ENCODE peak calls at places on chromosomes 12 and 14, in seven cellular contexts. One of them, this sample, is unnamed.

GRCh38 chr12:121111684-121112083 is 21.0 kb upstream of the P2RX7 start:
- DNase-seq in choroid plexus epithelial cell: no peak
- DNase-seq in HEK293T: no peak
- DNase-seq in NCI-H774: no peak
- DNase-seq in EH: no peak
- DNase-seq in stimulated activated CD8-positive, alpha-beta memory T cell treated with anti-CD3 and anti-CD28 coated beads, Interleukin-15, amount 100 ng/mL, for 24 hours: no peak
- DNase-seq in adipocyte: no peak
- DNase-seq in this sample: no peak

GRCh38 chr14:22651586-22651985 is 7.4 kb upstream of the OR6J1 start:
- DNase-seq in choroid plexus epithelial cell: no peak
- DNase-seq in HEK293T: no peak
- DNase-seq in NCI-H774: no peak
- DNase-seq in EH: no peak
- DNase-seq in stimulated activated CD8-positive, alpha-beta memory T cell treated with anti-CD3 and anti-CD28 coated beads, Interleukin-15, amount 100 ng/mL, for 24 hours: no peak
- DNase-seq in adipocyte: peak; percentile 70
- DNase-seq in this sample: no peak

GRCh38 chr14:88424573-88424972 is 39.1 kb downstream of the SPATA7 start:
- DNase-seq in choroid plexus epithelial cell: no peak
- DNase-seq in HEK293T: no peak
- DNase-seq in NCI-H774: no peak
- DNase-seq in EH: peak; percentile 67
- DNase-seq in stimulated activated CD8-positive, alpha-beta memory T cell treated with anti-CD3 and anti-CD28 coated beads, Interleukin-15, amount 100 ng/mL, for 24 hours: no peak
- DNase-seq in adipocyte: peak; percentile 57
- DNase-seq in this sample: no peak

GRCh38 chr14:72501439-72501838 is 392.5 kb downstream of the DPF3 start:
- DNase-seq in choroid plexus epithelial cell: no peak
- DNase-seq in HEK293T: no peak
- DNase-seq in NCI-H774: no peak
- DNase-seq in EH: no peak
- DNase-seq in stimulated activated CD8-positive, alpha-beta memory T cell treated with anti-CD3 and anti-CD28 coated beads, Interleukin-15, amount 100 ng/mL, for 24 hours: no peak
- DNase-seq in adipocyte: no peak
- DNase-seq in this sample: no peak

GRCh38 chr12:6961278-6961694 is 9.2 kb downstream of the PHB2 start:
- DNase-seq in choroid plexus epithelial cell: no peak
- DNase-seq in HEK293T: no peak
- DNase-seq in NCI-H774: no peak
- DNase-seq in EH: peak; percentile 69
- DNase-seq in stimulated activated CD8-positive, alpha-beta memory T cell treated with anti-CD3 and anti-CD28 coated beads, Interleukin-15, amount 100 ng/mL, for 24 hours: no peak
- DNase-seq in adipocyte: no peak
- DNase-seq in this sample: peak; percentile 50

GRCh38 chr14:55366271-55366670 is 45.4 kb downstream of the ATG14 start:
- DNase-seq in choroid plexus epithelial cell: peak; percentile 69
- DNase-seq in HEK293T: no peak
- DNase-seq in NCI-H774: no peak
- DNase-seq in EH: peak; percentile 78
- DNase-seq in stimulated activated CD8-positive, alpha-beta memory T cell treated with anti-CD3 and anti-CD28 coated beads, Interleukin-15, amount 100 ng/mL, for 24 hours: no peak
- DNase-seq in adipocyte: peak; percentile 57
- DNase-seq in this sample: peak; percentile 64

GRCh38 chr12:101490286-101490920 is 15.3 kb downstream of the SPIC start:
- DNase-seq in choroid plexus epithelial cell: peak; percentile 80
- DNase-seq in HEK293T: peak; percentile 64
- DNase-seq in NCI-H774: peak; percentile 42
- DNase-seq in EH: no peak
- DNase-seq in stimulated activated CD8-positive, alpha-beta memory T cell treated with anti-CD3 and anti-CD28 coated beads, Interleukin-15, amount 100 ng/mL, for 24 hours: no peak
- DNase-seq in adipocyte: no peak
- DNase-seq in this sample: peak; percentile 5

GRCh38 chr12:121038861-121039654 is at the start of gene OASL:
- DNase-seq in choroid plexus epithelial cell: peak; percentile 56
- DNase-seq in HEK293T: no peak
- DNase-seq in NCI-H774: no peak
- DNase-seq in EH: peak; percentile 40
- DNase-seq in stimulated activated CD8-positive, alpha-beta memory T cell treated with anti-CD3 and anti-CD28 coated beads, Interleukin-15, amount 100 ng/mL, for 24 hours: no peak
- DNase-seq in adipocyte: no peak
- DNase-seq in this sample: no peak

GRCh38 chr12:21910642-21911041 is 30.6 kb downstream of the ABCC9 start:
- DNase-seq in choroid plexus epithelial cell: peak; percentile 42
- DNase-seq in HEK293T: no peak
- DNase-seq in NCI-H774: no peak
- DNase-seq in EH: no peak
- DNase-seq in stimulated activated CD8-positive, alpha-beta memory T cell treated with anti-CD3 and anti-CD28 coated beads, Interleukin-15, amount 100 ng/mL, for 24 hours: no peak
- DNase-seq in adipocyte: no peak
- DNase-seq in this sample: no peak

GRCh38 chr12:34347367-34347766 is 325.1 kb downstream of the ALG10 start:
- DNase-seq in choroid plexus epithelial cell: no peak
- DNase-seq in HEK293T: peak; percentile 45
- DNase-seq in NCI-H774: no peak
- DNase-seq in EH: no peak
- DNase-seq in stimulated activated CD8-positive, alpha-beta memory T cell treated with anti-CD3 and anti-CD28 coated beads, Interleukin-15, amount 100 ng/mL, for 24 hours: no peak
- DNase-seq in adipocyte: no peak
- DNase-seq in this sample: no peak

GRCh38 chr14:69059658-69060648 is 80.9 kb upstream of the ACTN1 start:
- DNase-seq in choroid plexus epithelial cell: peak; percentile 97
- DNase-seq in HEK293T: no peak
- DNase-seq in NCI-H774: no peak
- DNase-seq in EH: peak; percentile 100
- DNase-seq in stimulated activated CD8-positive, alpha-beta memory T cell treated with anti-CD3 and anti-CD28 coated beads, Interleukin-15, amount 100 ng/mL, for 24 hours: no peak
- DNase-seq in adipocyte: peak; percentile 93
- DNase-seq in this sample: peak; percentile 100

GRCh38 chr14:23055147-23055550 is 2.2 kb downstream of the CDH24 start:
- DNase-seq in choroid plexus epithelial cell: no peak
- DNase-seq in HEK293T: no peak
- DNase-seq in NCI-H774: no peak
- DNase-seq in EH: no peak
- DNase-seq in stimulated activated CD8-positive, alpha-beta memory T cell treated with anti-CD3 and anti-CD28 coated beads, Interleukin-15, amount 100 ng/mL, for 24 hours: no peak
- DNase-seq in adipocyte: no peak
- DNase-seq in this sample: no peak

GRCh38 chr12:13170892-13171490 is 25.5 kb upstream of the EMP1 start:
- DNase-seq in choroid plexus epithelial cell: no peak
- DNase-seq in HEK293T: no peak
- DNase-seq in NCI-H774: no peak
- DNase-seq in EH: peak; percentile 75
- DNase-seq in stimulated activated CD8-positive, alpha-beta memory T cell treated with anti-CD3 and anti-CD28 coated beads, Interleukin-15, amount 100 ng/mL, for 24 hours: no peak
- DNase-seq in adipocyte: no peak
- DNase-seq in this sample: no peak

GRCh38 chr12:114918535-114919233 is 234.7 kb upstream of the TBX3 start:
- DNase-seq in choroid plexus epithelial cell: peak; percentile 54
- DNase-seq in HEK293T: no peak
- DNase-seq in NCI-H774: no peak
- DNase-seq in EH: peak; percentile 93
- DNase-seq in stimulated activated CD8-positive, alpha-beta memory T cell treated with anti-CD3 and anti-CD28 coated beads, Interleukin-15, amount 100 ng/mL, for 24 hours: no peak
- DNase-seq in adipocyte: peak; percentile 26
- DNase-seq in this sample: peak; percentile 85

GRCh38 chr14:103629503-103630121 is 601 bp downstream of the KLC1 start:
- DNase-seq in choroid plexus epithelial cell: no peak
- DNase-seq in HEK293T: peak; percentile 71
- DNase-seq in NCI-H774: peak; percentile 15
- DNase-seq in EH: peak; percentile 47
- DNase-seq in stimulated activated CD8-positive, alpha-beta memory T cell treated with anti-CD3 and anti-CD28 coated beads, Interleukin-15, amount 100 ng/mL, for 24 hours: peak; percentile 37
- DNase-seq in adipocyte: peak; percentile 70
- DNase-seq in this sample: peak; percentile 24

GRCh38 chr12:124854637-124855184 is 9.0 kb downstream of the SCARB1 start:
- DNase-seq in choroid plexus epithelial cell: no peak
- DNase-seq in HEK293T: no peak
- DNase-seq in NCI-H774: no peak
- DNase-seq in EH: no peak
- DNase-seq in stimulated activated CD8-positive, alpha-beta memory T cell treated with anti-CD3 and anti-CD28 coated beads, Interleukin-15, amount 100 ng/mL, for 24 hours: no peak
- DNase-seq in adipocyte: no peak
- DNase-seq in this sample: no peak

GRCh38 chr14:77809011-77809410 is 9.1 kb downstream of the ADCK1 start:
- DNase-seq in choroid plexus epithelial cell: no peak
- DNase-seq in HEK293T: no peak
- DNase-seq in NCI-H774: no peak
- DNase-seq in EH: no peak
- DNase-seq in stimulated activated CD8-positive, alpha-beta memory T cell treated with anti-CD3 and anti-CD28 coated beads, Interleukin-15, amount 100 ng/mL, for 24 hours: no peak
- DNase-seq in adipocyte: no peak
- DNase-seq in this sample: no peak

GRCh38 chr14:102071283-102071998 is 15.4 kb downstream of the HSP90AA1 start:
- DNase-seq in choroid plexus epithelial cell: peak; percentile 41
- DNase-seq in HEK293T: no peak
- DNase-seq in NCI-H774: no peak
- DNase-seq in EH: peak; percentile 79
- DNase-seq in stimulated activated CD8-positive, alpha-beta memory T cell treated with anti-CD3 and anti-CD28 coated beads, Interleukin-15, amount 100 ng/mL, for 24 hours: no peak
- DNase-seq in adipocyte: no peak
- DNase-seq in this sample: peak; percentile 51

GRCh38 chr12:8840938-8841633 is 18.7 kb downstream of the A2ML1 start:
- DNase-seq in choroid plexus epithelial cell: no peak
- DNase-seq in HEK293T: no peak
- DNase-seq in NCI-H774: no peak
- DNase-seq in EH: no peak
- DNase-seq in stimulated activated CD8-positive, alpha-beta memory T cell treated with anti-CD3 and anti-CD28 coated beads, Interleukin-15, amount 100 ng/mL, for 24 hours: no peak
- DNase-seq in adipocyte: no peak
- DNase-seq in this sample: no peak

GRCh38 chr12:121296618-121297476 is at the start of gene CAMKK2:
- DNase-seq in choroid plexus epithelial cell: peak; percentile 76
- DNase-seq in HEK293T: peak; percentile 94
- DNase-seq in NCI-H774: peak; percentile 95
- DNase-seq in EH: peak; percentile 85
- DNase-seq in stimulated activated CD8-positive, alpha-beta memory T cell treated with anti-CD3 and anti-CD28 coated beads, Interleukin-15, amount 100 ng/mL, for 24 hours: peak; percentile 66
- DNase-seq in adipocyte: peak; percentile 95
- DNase-seq in this sample: peak; percentile 84

GRCh38 chr12:109549613-109550309 is 23.5 kb downstream of the MMAB start:
- DNase-seq in choroid plexus epithelial cell: no peak
- DNase-seq in HEK293T: no peak
- DNase-seq in NCI-H774: no peak
- DNase-seq in EH: no peak
- DNase-seq in stimulated activated CD8-positive, alpha-beta memory T cell treated with anti-CD3 and anti-CD28 coated beads, Interleukin-15, amount 100 ng/mL, for 24 hours: no peak
- DNase-seq in adipocyte: no peak
- DNase-seq in this sample: no peak

GRCh38 chr12:124321040-124321481 is 26.2 kb downstream of the RFLNA start:
- DNase-seq in choroid plexus epithelial cell: peak; percentile 60
- DNase-seq in HEK293T: peak; percentile 70
- DNase-seq in NCI-H774: no peak
- DNase-seq in EH: peak; percentile 75
- DNase-seq in stimulated activated CD8-positive, alpha-beta memory T cell treated with anti-CD3 and anti-CD28 coated beads, Interleukin-15, amount 100 ng/mL, for 24 hours: peak; percentile 45
- DNase-seq in adipocyte: peak; percentile 78
- DNase-seq in this sample: peak; percentile 62

This sample was measured in mesenchymal stem cell.